ENCODE peak calls at places on chromosomes 2 and 18, in ten cellular contexts. One of them, this sample, is unnamed.
A peak's percentile ranks its signal among the peaks of the same experiment; 100 is the strongest.

GRCh38 chr2:162037886-162038285 is 36.1 kb downstream of the DPP4 start:
- DNase-seq in cortex of kidney: no peak
- DNase-seq in Ammon's horn: no peak
- DNase-seq in mucosa of gallbladder: no peak
- DNase-seq in esophagus muscularis mucosa: no peak
- DNase-seq in neural crest cell: no peak
- DNase-seq in stimulated activated naive CD4-positive, alpha-beta T cell: no peak
- DNase-seq in iris pigment epithelial cell: no peak
- DNase-seq in C1 segment of cervical spinal cord: no peak
- DNase-seq in CD8-positive, alpha-beta memory T cell: no peak
- DNase-seq in this sample: no peak

GRCh38 chr18:6859676-6860422 is 130.3 kb downstream of the ARHGAP28 start:
- DNase-seq in neural crest cell: no peak
- DNase-seq in CD8-positive, alpha-beta memory T cell: no peak
- DNase-seq in C1 segment of cervical spinal cord: no peak
- DNase-seq in mucosa of gallbladder: no peak
- DNase-seq in cortex of kidney: no peak
- DNase-seq in stimulated activated naive CD4-positive, alpha-beta T cell: no peak
- DNase-seq in Ammon's horn: no peak
- DNase-seq in iris pigment epithelial cell: no peak
- DNase-seq in esophagus muscularis mucosa: no peak
- DNase-seq in this sample: no peak

GRCh38 chr2:206084468-206084869 is 1.5 kb downstream of the INO80D start:
- DNase-seq in stimulated activated naive CD4-positive, alpha-beta T cell: no peak
- DNase-seq in mucosa of gallbladder: peak; percentile 61
- DNase-seq in cortex of kidney: no peak
- DNase-seq in CD8-positive, alpha-beta memory T cell: no peak
- DNase-seq in neural crest cell: peak; percentile 35
- DNase-seq in C1 segment of cervical spinal cord: peak; percentile 73
- DNase-seq in Ammon's horn: peak; percentile 75
- DNase-seq in esophagus muscularis mucosa: peak; percentile 94
- DNase-seq in iris pigment epithelial cell: peak; percentile 56
- DNase-seq in this sample: peak; percentile 68

GRCh38 chr2:85852979-85853498 is 35.8 kb downstream of the ST3GAL5 start:
- DNase-seq in C1 segment of cervical spinal cord: no peak
- DNase-seq in neural crest cell: no peak
- DNase-seq in cortex of kidney: no peak
- DNase-seq in CD8-positive, alpha-beta memory T cell: peak; percentile 75
- DNase-seq in iris pigment epithelial cell: no peak
- DNase-seq in stimulated activated naive CD4-positive, alpha-beta T cell: peak; percentile 39
- DNase-seq in esophagus muscularis mucosa: peak; percentile 92
- DNase-seq in Ammon's horn: peak; percentile 42
- DNase-seq in mucosa of gallbladder: peak; percentile 42
- DNase-seq in this sample: no peak

GRCh38 chr2:11168488-11168887 is 13.2 kb downstream of the SLC66A3 start:
- DNase-seq in cortex of kidney: no peak
- DNase-seq in mucosa of gallbladder: no peak
- DNase-seq in CD8-positive, alpha-beta memory T cell: no peak
- DNase-seq in iris pigment epithelial cell: no peak
- DNase-seq in C1 segment of cervical spinal cord: no peak
- DNase-seq in esophagus muscularis mucosa: no peak
- DNase-seq in stimulated activated naive CD4-positive, alpha-beta T cell: no peak
- DNase-seq in neural crest cell: no peak
- DNase-seq in Ammon's horn: no peak
- DNase-seq in this sample: no peak

GRCh38 chr2:69986691-69987090 is 25.3 kb upstream of the ASPRV1 start:
- DNase-seq in stimulated activated naive CD4-positive, alpha-beta T cell: no peak
- DNase-seq in C1 segment of cervical spinal cord: no peak
- DNase-seq in neural crest cell: no peak
- DNase-seq in CD8-positive, alpha-beta memory T cell: no peak
- DNase-seq in Ammon's horn: no peak
- DNase-seq in cortex of kidney: no peak
- DNase-seq in esophagus muscularis mucosa: no peak
- DNase-seq in iris pigment epithelial cell: no peak
- DNase-seq in mucosa of gallbladder: no peak
- DNase-seq in this sample: no peak

GRCh38 chr2:182360663-182361260 is 66.1 kb downstream of the PDE1A start:
- DNase-seq in stimulated activated naive CD4-positive, alpha-beta T cell: no peak
- DNase-seq in mucosa of gallbladder: no peak
- DNase-seq in CD8-positive, alpha-beta memory T cell: no peak
- DNase-seq in esophagus muscularis mucosa: no peak
- DNase-seq in iris pigment epithelial cell: no peak
- DNase-seq in C1 segment of cervical spinal cord: no peak
- DNase-seq in Ammon's horn: no peak
- DNase-seq in cortex of kidney: no peak
- DNase-seq in neural crest cell: no peak
- DNase-seq in this sample: no peak

GRCh38 chr2:215811409-215812355 is 201.7 kb downstream of the MREG start:
- DNase-seq in iris pigment epithelial cell: no peak
- DNase-seq in Ammon's horn: no peak
- DNase-seq in cortex of kidney: no peak
- DNase-seq in C1 segment of cervical spinal cord: no peak
- DNase-seq in neural crest cell: no peak
- DNase-seq in stimulated activated naive CD4-positive, alpha-beta T cell: no peak
- DNase-seq in mucosa of gallbladder: no peak
- DNase-seq in esophagus muscularis mucosa: peak; percentile 37
- DNase-seq in CD8-positive, alpha-beta memory T cell: no peak
- DNase-seq in this sample: no peak

GRCh38 chr2:67565761-67566160 is 168.6 kb downstream of the ETAA1 start:
- DNase-seq in mucosa of gallbladder: no peak
- DNase-seq in cortex of kidney: no peak
- DNase-seq in esophagus muscularis mucosa: peak; percentile 72
- DNase-seq in C1 segment of cervical spinal cord: no peak
- DNase-seq in CD8-positive, alpha-beta memory T cell: no peak
- DNase-seq in Ammon's horn: peak; percentile 43
- DNase-seq in iris pigment epithelial cell: peak; percentile 95
- DNase-seq in neural crest cell: no peak
- DNase-seq in stimulated activated naive CD4-positive, alpha-beta T cell: no peak
- DNase-seq in this sample: no peak

GRCh38 chr2:9779572-9780264 is 63.6 kb upstream of the TAF1B start:
- DNase-seq in Ammon's horn: no peak
- DNase-seq in C1 segment of cervical spinal cord: no peak
- DNase-seq in mucosa of gallbladder: no peak
- DNase-seq in neural crest cell: no peak
- DNase-seq in cortex of kidney: no peak
- DNase-seq in stimulated activated naive CD4-positive, alpha-beta T cell: no peak
- DNase-seq in CD8-positive, alpha-beta memory T cell: peak; percentile 29
- DNase-seq in esophagus muscularis mucosa: no peak
- DNase-seq in iris pigment epithelial cell: no peak
- DNase-seq in this sample: no peak

GRCh38 chr2:193743089-193743488 is 1548.4 kb upstream of the TMEFF2 start:
- DNase-seq in stimulated activated naive CD4-positive, alpha-beta T cell: no peak
- DNase-seq in Ammon's horn: no peak
- DNase-seq in iris pigment epithelial cell: no peak
- DNase-seq in CD8-positive, alpha-beta memory T cell: no peak
- DNase-seq in C1 segment of cervical spinal cord: no peak
- DNase-seq in mucosa of gallbladder: no peak
- DNase-seq in neural crest cell: no peak
- DNase-seq in esophagus muscularis mucosa: no peak
- DNase-seq in cortex of kidney: no peak
- DNase-seq in this sample: no peak

GRCh38 chr2:165328272-165328671 is 89.1 kb downstream of the SCN2A start:
- DNase-seq in Ammon's horn: no peak
- DNase-seq in esophagus muscularis mucosa: no peak
- DNase-seq in neural crest cell: no peak
- DNase-seq in cortex of kidney: no peak
- DNase-seq in iris pigment epithelial cell: no peak
- DNase-seq in mucosa of gallbladder: no peak
- DNase-seq in stimulated activated naive CD4-positive, alpha-beta T cell: no peak
- DNase-seq in CD8-positive, alpha-beta memory T cell: no peak
- DNase-seq in C1 segment of cervical spinal cord: no peak
- DNase-seq in this sample: no peak

GRCh38 chr18:55093295-55093694 is 134.0 kb upstream of the CCDC68 start:
- DNase-seq in neural crest cell: no peak
- DNase-seq in iris pigment epithelial cell: no peak
- DNase-seq in CD8-positive, alpha-beta memory T cell: no peak
- DNase-seq in Ammon's horn: no peak
- DNase-seq in esophagus muscularis mucosa: no peak
- DNase-seq in C1 segment of cervical spinal cord: no peak
- DNase-seq in stimulated activated naive CD4-positive, alpha-beta T cell: no peak
- DNase-seq in mucosa of gallbladder: no peak
- DNase-seq in cortex of kidney: no peak
- DNase-seq in this sample: no peak

GRCh38 chr2:112293636-112294401 is 18.4 kb downstream of the ZC3H6 start:
- DNase-seq in cortex of kidney: no peak
- DNase-seq in CD8-positive, alpha-beta memory T cell: no peak
- DNase-seq in mucosa of gallbladder: no peak
- DNase-seq in neural crest cell: no peak
- DNase-seq in C1 segment of cervical spinal cord: no peak
- DNase-seq in stimulated activated naive CD4-positive, alpha-beta T cell: no peak
- DNase-seq in esophagus muscularis mucosa: no peak
- DNase-seq in Ammon's horn: no peak
- DNase-seq in iris pigment epithelial cell: no peak
- DNase-seq in this sample: no peak

GRCh38 chr2:146189541-146189940 is 1655.3 kb upstream of the ACVR2A start:
- DNase-seq in esophagus muscularis mucosa: no peak
- DNase-seq in mucosa of gallbladder: no peak
- DNase-seq in neural crest cell: no peak
- DNase-seq in CD8-positive, alpha-beta memory T cell: no peak
- DNase-seq in iris pigment epithelial cell: no peak
- DNase-seq in stimulated activated naive CD4-positive, alpha-beta T cell: no peak
- DNase-seq in Ammon's horn: no peak
- DNase-seq in C1 segment of cervical spinal cord: no peak
- DNase-seq in cortex of kidney: no peak
- DNase-seq in this sample: no peak

GRCh38 chr2:232200195-232200594 is 178.4 kb upstream of the ALPP start:
- DNase-seq in stimulated activated naive CD4-positive, alpha-beta T cell: no peak
- DNase-seq in esophagus muscularis mucosa: no peak
- DNase-seq in Ammon's horn: no peak
- DNase-seq in mucosa of gallbladder: no peak
- DNase-seq in C1 segment of cervical spinal cord: no peak
- DNase-seq in cortex of kidney: no peak
- DNase-seq in CD8-positive, alpha-beta memory T cell: no peak
- DNase-seq in neural crest cell: no peak
- DNase-seq in iris pigment epithelial cell: no peak
- DNase-seq in this sample: no peak

GRCh38 chr2:217711236-217711635 is 291.6 kb downstream of the TNS1 start:
- DNase-seq in C1 segment of cervical spinal cord: no peak
- DNase-seq in Ammon's horn: no peak
- DNase-seq in esophagus muscularis mucosa: no peak
- DNase-seq in cortex of kidney: no peak
- DNase-seq in neural crest cell: no peak
- DNase-seq in iris pigment epithelial cell: peak; percentile 73
- DNase-seq in mucosa of gallbladder: no peak
- DNase-seq in stimulated activated naive CD4-positive, alpha-beta T cell: no peak
- DNase-seq in CD8-positive, alpha-beta memory T cell: no peak
- DNase-seq in this sample: no peak

GRCh38 chr2:239498981-239499633 is 98.3 kb upstream of the HDAC4 start:
- DNase-seq in stimulated activated naive CD4-positive, alpha-beta T cell: no peak
- DNase-seq in CD8-positive, alpha-beta memory T cell: no peak
- DNase-seq in C1 segment of cervical spinal cord: no peak
- DNase-seq in mucosa of gallbladder: peak; percentile 57
- DNase-seq in cortex of kidney: no peak
- DNase-seq in iris pigment epithelial cell: no peak
- DNase-seq in Ammon's horn: no peak
- DNase-seq in neural crest cell: no peak
- DNase-seq in esophagus muscularis mucosa: no peak
- DNase-seq in this sample: peak; percentile 25

GRCh38 chr18:78477840-78478239 is 501.8 kb upstream of the SALL3 start:
- DNase-seq in Ammon's horn: no peak
- DNase-seq in stimulated activated naive CD4-positive, alpha-beta T cell: no peak
- DNase-seq in C1 segment of cervical spinal cord: no peak
- DNase-seq in CD8-positive, alpha-beta memory T cell: no peak
- DNase-seq in neural crest cell: no peak
- DNase-seq in mucosa of gallbladder: no peak
- DNase-seq in esophagus muscularis mucosa: peak; percentile 80
- DNase-seq in cortex of kidney: no peak
- DNase-seq in iris pigment epithelial cell: no peak
- DNase-seq in this sample: no peak

GRCh38 chr2:27085670-27086089 is 892 bp upstream of the KHK start:
- DNase-seq in iris pigment epithelial cell: peak; percentile 63
- DNase-seq in stimulated activated naive CD4-positive, alpha-beta T cell: peak; percentile 17
- DNase-seq in cortex of kidney: no peak
- DNase-seq in esophagus muscularis mucosa: no peak
- DNase-seq in neural crest cell: peak; percentile 43
- DNase-seq in mucosa of gallbladder: peak; percentile 66
- DNase-seq in CD8-positive, alpha-beta memory T cell: no peak
- DNase-seq in C1 segment of cervical spinal cord: peak; percentile 73
- DNase-seq in Ammon's horn: peak; percentile 87
- DNase-seq in this sample: peak; percentile 39

GRCh38 chr2:29013046-29013780 is 32.1 kb downstream of the TOGARAM2 start:
- DNase-seq in C1 segment of cervical spinal cord: no peak
- DNase-seq in CD8-positive, alpha-beta memory T cell: no peak
- DNase-seq in neural crest cell: no peak
- DNase-seq in mucosa of gallbladder: no peak
- DNase-seq in Ammon's horn: no peak
- DNase-seq in cortex of kidney: no peak
- DNase-seq in esophagus muscularis mucosa: no peak
- DNase-seq in iris pigment epithelial cell: peak; percentile 33
- DNase-seq in stimulated activated naive CD4-positive, alpha-beta T cell: no peak
- DNase-seq in this sample: no peak

GRCh38 chr2:20823917-20824316 is 1.0 kb upstream of the LDAH start:
- DNase-seq in CD8-positive, alpha-beta memory T cell: no peak
- DNase-seq in mucosa of gallbladder: no peak
- DNase-seq in iris pigment epithelial cell: no peak
- DNase-seq in neural crest cell: no peak
- DNase-seq in cortex of kidney: no peak
- DNase-seq in Ammon's horn: no peak
- DNase-seq in esophagus muscularis mucosa: no peak
- DNase-seq in stimulated activated naive CD4-positive, alpha-beta T cell: no peak
- DNase-seq in C1 segment of cervical spinal cord: no peak
- DNase-seq in this sample: no peak

GRCh38 chr2:30926606-30927005 is 119.4 kb upstream of the CAPN13 start:
- DNase-seq in CD8-positive, alpha-beta memory T cell: no peak
- DNase-seq in esophagus muscularis mucosa: no peak
- DNase-seq in C1 segment of cervical spinal cord: no peak
- DNase-seq in Ammon's horn: no peak
- DNase-seq in stimulated activated naive CD4-positive, alpha-beta T cell: no peak
- DNase-seq in iris pigment epithelial cell: no peak
- DNase-seq in mucosa of gallbladder: no peak
- DNase-seq in cortex of kidney: no peak
- DNase-seq in neural crest cell: no peak
- DNase-seq in this sample: no peak

GRCh38 chr2:177582000-177582399 is 189.4 kb downstream of the AGPS start:
- DNase-seq in CD8-positive, alpha-beta memory T cell: no peak
- DNase-seq in C1 segment of cervical spinal cord: no peak
- DNase-seq in iris pigment epithelial cell: no peak
- DNase-seq in stimulated activated naive CD4-positive, alpha-beta T cell: no peak
- DNase-seq in Ammon's horn: no peak
- DNase-seq in esophagus muscularis mucosa: no peak
- DNase-seq in mucosa of gallbladder: no peak
- DNase-seq in neural crest cell: no peak
- DNase-seq in cortex of kidney: no peak
- DNase-seq in this sample: no peak

GRCh38 chr2:28395334-28396061 is 2.8 kb downstream of the FOSL2 start:
- DNase-seq in neural crest cell: no peak
- DNase-seq in C1 segment of cervical spinal cord: no peak
- DNase-seq in mucosa of gallbladder: no peak
- DNase-seq in CD8-positive, alpha-beta memory T cell: no peak
- DNase-seq in Ammon's horn: no peak
- DNase-seq in iris pigment epithelial cell: peak; percentile 71
- DNase-seq in stimulated activated naive CD4-positive, alpha-beta T cell: no peak
- DNase-seq in cortex of kidney: no peak
- DNase-seq in esophagus muscularis mucosa: no peak
- DNase-seq in this sample: peak; percentile 25

GRCh38 chr18:51077217-51077616 is 47.2 kb downstream of the SMAD4 start:
- DNase-seq in stimulated activated naive CD4-positive, alpha-beta T cell: no peak
- DNase-seq in cortex of kidney: no peak
- DNase-seq in Ammon's horn: no peak
- DNase-seq in neural crest cell: no peak
- DNase-seq in mucosa of gallbladder: no peak
- DNase-seq in C1 segment of cervical spinal cord: no peak
- DNase-seq in iris pigment epithelial cell: peak; percentile 89
- DNase-seq in CD8-positive, alpha-beta memory T cell: no peak
- DNase-seq in esophagus muscularis mucosa: no peak
- DNase-seq in this sample: no peak

GRCh38 chr2:28681216-28681981 is 70.2 kb upstream of the PPP1CB start:
- DNase-seq in stimulated activated naive CD4-positive, alpha-beta T cell: peak; percentile 39
- DNase-seq in mucosa of gallbladder: no peak
- DNase-seq in CD8-positive, alpha-beta memory T cell: peak; percentile 29
- DNase-seq in neural crest cell: no peak
- DNase-seq in esophagus muscularis mucosa: no peak
- DNase-seq in cortex of kidney: no peak
- DNase-seq in C1 segment of cervical spinal cord: no peak
- DNase-seq in iris pigment epithelial cell: peak; percentile 82
- DNase-seq in Ammon's horn: peak; percentile 52
- DNase-seq in this sample: peak; percentile 22

GRCh38 chr2:161103451-161103831 is 56.8 kb upstream of the TANK start:
- DNase-seq in mucosa of gallbladder: no peak
- DNase-seq in cortex of kidney: no peak
- DNase-seq in neural crest cell: no peak
- DNase-seq in CD8-positive, alpha-beta memory T cell: no peak
- DNase-seq in Ammon's horn: no peak
- DNase-seq in iris pigment epithelial cell: no peak
- DNase-seq in C1 segment of cervical spinal cord: no peak
- DNase-seq in esophagus muscularis mucosa: no peak
- DNase-seq in stimulated activated naive CD4-positive, alpha-beta T cell: no peak
- DNase-seq in this sample: no peak

This sample was measured in H4.